ENCODE peak calls at places on chromosomes 12 and 14, in five cellular contexts. G is IMR-90, D is mesendoderm, K is neuronal stem cell, U is mesenchymal stem cell. T is an unnamed sample.

GRCh38 chr12:114396153-114396868 is 9.6 kb downstream of the TBX5 start:
- DNase-seq in D (peak; percentile 18), K (peak; percentile 24), U (no peak), G (peak; percentile 59), T (no peak)

GRCh38 chr12:132710062-132710421 is 600 bp upstream of the PGAM5 start:
- DNase-seq in G (no peak), U (no peak), K (no peak), D (no peak), T (no peak)

GRCh38 chr12:93972411-93973208 is 175.8 kb upstream of the PLXNC1 start:
- DNase-seq in K (no peak), D (peak; percentile 42), U (peak; percentile 23), G (peak; percentile 75), T (no peak)

GRCh38 chr12:121697093-121697698 is 15.4 kb upstream of the TMEM120B start:
- DNase-seq in D (no peak), G (peak; percentile 53), K (no peak), U (peak; percentile 57), T (no peak)

GRCh38 chr14:99479903-99480855 is 480 bp downstream of the SETD3 start:
- DNase-seq in U (peak; percentile 83), K (peak; percentile 48), D (peak; percentile 69), G (peak; percentile 65), T (peak; percentile 47)

GRCh38 chr14:51539571-51540037 is 112.1 kb upstream of the FRMD6 start:
- DNase-seq in G (peak; percentile 92), D (peak; percentile 86), U (peak; percentile 83), K (no peak), T (no peak)

GRCh38 chr12:94615284-94616216 is 34.8 kb downstream of the TMCC3 start:
- DNase-seq in U (no peak), G (peak; percentile 45), K (no peak), D (peak; percentile 55), T (no peak)

GRCh38 chr14:76647699-76648298 is 113.5 kb upstream of the VASH1 start:
- DNase-seq in K (peak; percentile 30), D (peak; percentile 71), U (peak; percentile 41), G (peak; percentile 59), T (peak; percentile 62)

GRCh38 chr12:77940011-77940423 is 109.3 kb downstream of the NAV3 start:
- DNase-seq in G (peak; percentile 93), D (peak; percentile 54), U (peak; percentile 88), K (no peak), T (peak; percentile 41)

GRCh38 chr14:68753696-68754095 is 39.2 kb downstream of the ZFP36L1 start:
- DNase-seq in D (no peak), G (peak; percentile 24), U (no peak), K (no peak), T (no peak)

GRCh38 chr12:96396914-96397313 is 3.3 kb downstream of the CDK17 start:
- DNase-seq in K (no peak), G (no peak), U (no peak), D (no peak), T (no peak)

GRCh38 chr14:50763386-50764007 is 67.5 kb downstream of the NIN start:
- DNase-seq in U (peak; percentile 53), G (peak; percentile 74), K (no peak), D (no peak), T (no peak)

GRCh38 chr14:76710093-76711010 is 50.9 kb upstream of the VASH1 start:
- DNase-seq in G (peak; percentile 59), D (peak; percentile 51), U (peak; percentile 57), K (peak; percentile 46), T (no peak)

GRCh38 chr12:100317371-100317770 is 39.5 kb upstream of the SLC17A8 start:
- DNase-seq in G (no peak), D (no peak), K (no peak), U (no peak), T (no peak)

GRCh38 chr14:99225804-99226203 is 46.2 kb downstream of the BCL11B start:
- DNase-seq in D (no peak), U (no peak), K (no peak), G (no peak), T (no peak)

GRCh38 chr14:52922656-52923055 is 28.2 kb downstream of the FERMT2 start:
- DNase-seq in D (no peak), G (peak; percentile 69), K (no peak), U (peak; percentile 58), T (no peak)

GRCh38 chr12:713281-713875 is 39.0 kb upstream of the WNK1 start:
- DNase-seq in U (peak; percentile 46), K (no peak), D (peak; percentile 58), G (no peak), T (no peak)

GRCh38 chr14:55383039-55383438 is 28.6 kb downstream of the ATG14 start:
- DNase-seq in U (peak; percentile 54), G (peak; percentile 57), D (no peak), K (no peak), T (no peak)

GRCh38 chr12:65878540-65878939 is 54.3 kb downstream of the HMGA2 start:
- DNase-seq in U (no peak), G (no peak), D (peak; percentile 91), K (no peak), T (no peak)

GRCh38 chr12:91215940-91216454 is 33.4 kb upstream of the DCN start:
- DNase-seq in D (no peak), G (peak; percentile 95), K (no peak), U (peak; percentile 48), T (no peak)

GRCh38 chr14:74510211-74510931 is 16.8 kb downstream of the ISCA2 start:
- DNase-seq in G (peak; percentile 67), K (no peak), D (no peak), U (peak; percentile 31), T (peak; percentile 47)

GRCh38 chr12:92785563-92785950 is 82.8 kb downstream of the PLEKHG7 start:
- DNase-seq in D (no peak), K (no peak), U (peak; percentile 11), G (no peak), T (no peak)

GRCh38 chr14:71142375-71143038 is 235.2 kb downstream of the PCNX1 start:
- DNase-seq in U (peak; percentile 90), D (peak; percentile 24), K (no peak), G (peak; percentile 98), T (no peak)

GRCh38 chr14:36451346-36452065 is 68.5 kb downstream of the NKX2-1 start:
- DNase-seq in D (no peak), G (no peak), K (no peak), U (no peak), T (no peak)

GRCh38 chr12:25861226-25861625 is 97.3 kb upstream of the RASSF8 start:
- DNase-seq in K (no peak), D (no peak), G (no peak), U (no peak), T (no peak)
- H3K9ac ChIP-seq in K (no peak overlapping the region), D (no peak overlapping the region), G (no peak overlapping the region), U (no peak overlapping the region), T (no peak overlapping the region)

GRCh38 chr14:102066041-102066451 is 20.8 kb downstream of the HSP90AA1 start:
- DNase-seq in G (no peak), U (no peak), D (no peak), K (no peak), T (peak; percentile 20)
- H2BK120ac ChIP-seq in G (no peak overlapping the region), U (no peak overlapping the region), D (no peak overlapping the region), K (no peak overlapping the region), T (no peak overlapping the region)

GRCh38 chr12:103832048-103832798 is 8.8 kb downstream of the NT5DC3 start:
- DNase-seq in D (no peak), U (no peak), G (no peak), K (no peak), T (no peak)
- H3K4me2 ChIP-seq in D (no peak overlapping the region), U (no peak overlapping the region), G (no peak overlapping the region), K (no peak overlapping the region), T (no peak overlapping the region)

GRCh38 chr12:67804168-67804567 is 155.6 kb downstream of the DYRK2 start:
- DNase-seq in K (no peak), D (no peak), G (no peak), U (no peak), T (no peak)

GRCh38 chr12:67802723-67803122 is 154.2 kb downstream of the DYRK2 start:
- DNase-seq in D (peak; percentile 50), G (no peak), K (no peak), U (no peak), T (peak; percentile 50)

GRCh38 chr12:67807808-67808207 is 159.3 kb downstream of the DYRK2 start:
- DNase-seq in U (peak; percentile 71), K (no peak), G (peak; percentile 16), D (no peak), T (no peak)

GRCh38 chr12:67798763-67799162 is 150.2 kb downstream of the DYRK2 start:
- DNase-seq in U (no peak), K (no peak), G (no peak), D (no peak), T (no peak)

DNA sequence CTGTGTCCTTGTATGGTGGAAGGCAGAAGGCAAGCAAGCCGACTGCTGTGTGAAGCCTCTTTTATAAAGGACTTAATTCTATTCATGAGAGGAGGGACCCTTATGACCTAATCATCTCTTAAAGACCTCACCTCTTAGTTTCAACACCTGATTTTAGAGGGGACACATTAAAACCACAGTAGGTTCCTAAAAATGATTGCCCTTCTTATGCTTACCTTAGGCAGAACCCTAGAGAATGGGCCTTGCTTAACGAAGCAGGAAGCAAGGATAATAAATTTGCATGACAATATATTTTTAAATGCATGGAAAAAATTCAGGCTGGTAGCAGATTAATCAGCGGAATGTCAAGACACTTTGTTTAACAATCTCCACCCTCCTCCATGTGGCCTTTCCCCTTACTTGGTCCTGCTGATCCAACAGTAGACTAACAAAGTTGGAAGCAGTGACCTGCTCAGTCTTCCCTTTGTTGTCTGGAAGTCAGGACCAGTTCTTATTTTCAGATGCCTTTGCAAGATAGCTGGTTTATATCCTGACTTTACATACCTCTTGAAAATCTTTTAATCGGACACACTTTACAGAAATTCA is 155.0 kb downstream of the DYRK2 start:
- DNase-seq in K (no peak), G (no peak), U (no peak), D (no peak), T (no peak)
- H3K9ac ChIP-seq in K (no peak overlapping the region), G (no peak overlapping the region), U (no peak overlapping the region), D (no peak overlapping the region), T (no peak overlapping the region)

GRCh38 chr12:64157110-64157509 is 65.0 kb downstream of the KICS2 start:
- DNase-seq in U (no peak), G (no peak), D (no peak), K (no peak), T (no peak)
- H2BK120ac ChIP-seq in U (no peak overlapping the region), G (no peak overlapping the region), D (no peak overlapping the region), K (no peak overlapping the region), T (no peak overlapping the region)